ENCODE peak calls at places on chromosomes 1 and 21, in four cellular contexts. C is NB4, H is body of pancreas, Q is hepatocyte. S is an unnamed sample.

GRCh38 chr1:83705091-83705490 is 293.8 kb downstream of the TTLL7 start:
- DNase-seq in Q (no peak), C (peak), H (no peak), S (peak)

GRCh38 chr1:115807723-115808122 is 33.2 kb downstream of the NHLH2 start:
- DNase-seq in H (peak), Q (peak), C (peak), S (peak)

GRCh38 chr1:8096105-8097011 is 70.2 kb upstream of the ERRFI1 start:
- DNase-seq in Q (no peak), H (no peak), C (peak), S (peak)

GRCh38 chr1:85611390-85611789 is 30.8 kb downstream of the CCN1 start:
- DNase-seq in H (no peak), C (no peak), Q (no peak), S (peak)

GRCh38 chr1:167362638-167363037 is 142.0 kb downstream of the POU2F1 start:
- DNase-seq in Q (no peak), H (no peak), C (no peak), S (no peak)

GRCh38 chr1:92774407-92774806 is 10.5 kb downstream of the EVI5 start:
- DNase-seq in Q (no peak), H (no peak), C (no peak), S (no peak)

GRCh38 chr1:192311281-192311680 is 5.5 kb upstream of the RGS21 start:
- DNase-seq in H (no peak), Q (peak), C (peak), S (peak)

GRCh38 chr1:33455537-33456301 is 16.7 kb upstream of the ZSCAN20 start:
- DNase-seq in Q (peak), C (peak), H (peak), S (peak)

GRCh38 chr1:10693497-10694273 is 102.8 kb downstream of the CASZ1 start:
- DNase-seq in Q (peak), C (peak), H (peak), S (no peak)

GRCh38 chr21:27425574-27425973 is 458.7 kb upstream of the ADAMTS5 start:
- DNase-seq in C (no peak), H (no peak), Q (no peak), S (peak)

GRCh38 chr1:112927462-112927971 is 28.5 kb downstream of the SLC16A1 start:
- DNase-seq in H (no peak), C (no peak), Q (no peak), S (no peak)

GRCh38 chr1:171595324-171595723 is 26.7 kb upstream of the MYOCOS start:
- DNase-seq in Q (no peak), H (no peak), C (no peak), S (peak)

GRCh38 chr1:21849909-21850576 is 38.0 kb downstream of the LDLRAD2 start:
- DNase-seq in H (no peak), Q (no peak), C (no peak), S (no peak)

GRCh38 chr1:16177306-16177705 is 21.4 kb upstream of the EPHA2 start:
- DNase-seq in C (no peak), H (no peak), Q (no peak), S (no peak)

GRCh38 chr1:74971982-74972381 is 162.2 kb upstream of the LHX8 start:
- DNase-seq in H (no peak), Q (no peak), C (no peak), S (no peak)

GRCh38 chr1:222009105-222009730 is 267.3 kb upstream of the DUSP10 start:
- DNase-seq in H (peak), C (peak), Q (peak), S (no peak)

GRCh38 chr1:217333939-217334338 is 297.0 kb downstream of the GPATCH2 start:
- DNase-seq in H (peak), C (peak), Q (peak), S (peak)

GRCh38 chr1:15680614-15681345 is 3.3 kb upstream of the PLEKHM2 start:
- DNase-seq in H (no peak), Q (peak), C (peak), S (peak)

GRCh38 chr1:235649722-235650163 is at the start of gene GNG4:
- DNase-seq in H (peak), C (no peak), Q (peak), S (no peak)

GRCh38 chr1:236342403-236343245 is 51.5 kb upstream of the EDARADD start:
- DNase-seq in H (no peak), C (peak), Q (no peak), S (no peak)

GRCh38 chr1:165570078-165570477 is 26.3 kb downstream of the LRRC52 start:
- DNase-seq in C (no peak), Q (no peak), H (no peak), S (no peak)

GRCh38 chr1:103489881-103490280 is 35.6 kb upstream of the RNPC3 start:
- DNase-seq in C (no peak), Q (peak), H (no peak), S (peak)

GRCh38 chr1:28122183-28122582 is 33.8 kb upstream of the EYA3 start:
- DNase-seq in Q (no peak), C (no peak), H (no peak), S (peak)

GRCh38 chr1:18949689-18950414 is 6.6 kb downstream of the IFFO2 start:
- DNase-seq in C (peak), Q (no peak), H (no peak), S (peak)

GRCh38 chr1:177488722-177489121 is 318.0 kb downstream of the BRINP2 start:
- DNase-seq in H (no peak), C (no peak), Q (no peak), S (no peak)

GRCh38 chr21:38416791-38417190 is 81.5 kb downstream of the ERG start:
- DNase-seq in C (peak), H (no peak), Q (no peak), S (no peak)

GRCh38 chr21:24671901-24672300 is 935.4 kb downstream of the MRPL39 start:
- DNase-seq in H (no peak), C (no peak), Q (no peak), S (no peak)

GRCh38 chr1:70805641-70806040 is 242.0 kb downstream of the PTGER3 start:
- DNase-seq in C (no peak), Q (no peak), H (no peak), S (no peak)

GRCh38 chr1:12001249-12001917 is 17.9 kb upstream of the MIIP start:
- DNase-seq in C (peak), Q (no peak), H (peak), S (peak)

DNA sequence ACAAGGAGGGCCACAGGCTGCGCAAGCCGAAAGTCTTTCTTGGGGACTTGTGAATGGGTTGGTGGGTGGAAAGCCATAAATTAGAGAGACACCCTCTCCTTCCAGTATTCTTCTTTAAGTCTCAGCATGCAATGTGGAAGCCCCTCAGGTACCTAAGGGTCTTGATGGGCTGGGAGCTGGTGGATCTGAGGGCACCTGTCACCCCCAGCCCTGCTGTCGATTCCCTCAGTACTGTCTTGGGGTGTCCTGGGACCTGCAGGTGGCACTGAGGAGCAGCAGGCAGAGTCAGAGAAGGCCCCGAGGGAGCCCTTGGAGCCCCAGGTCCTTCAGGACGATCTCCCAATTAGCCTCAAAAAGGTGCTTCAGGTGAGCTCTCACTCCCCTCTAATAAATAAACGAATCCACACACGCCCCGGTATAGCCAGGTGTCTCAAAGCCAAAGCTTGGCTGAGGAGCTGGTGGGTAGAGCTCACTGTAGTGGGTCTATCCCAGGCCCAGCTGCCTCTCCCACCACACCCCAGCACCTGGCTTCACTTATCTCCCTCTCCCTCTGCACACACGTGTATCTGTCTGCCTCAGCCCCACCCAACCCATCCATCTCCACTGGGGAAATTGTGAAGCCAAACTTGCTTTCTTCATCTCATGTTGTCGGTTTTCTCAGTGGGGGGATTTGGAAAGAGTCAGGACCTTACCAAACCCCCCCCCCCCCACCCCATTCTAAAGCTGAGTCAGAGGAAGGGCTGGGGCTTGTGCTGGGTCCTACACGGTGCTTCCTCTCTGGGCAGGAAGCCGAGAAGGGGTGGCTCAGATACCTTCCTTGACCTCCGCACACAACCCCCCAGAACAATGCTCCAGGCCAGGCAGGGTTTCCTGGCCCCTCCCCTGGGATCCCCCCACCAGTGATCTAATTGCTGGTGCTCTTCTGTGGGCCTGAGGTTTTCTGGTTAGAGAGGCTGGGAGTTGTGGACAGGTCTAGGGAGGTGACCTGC is 1.6 kb downstream of the ADAM15 start:
- DNase-seq in H (peak), C (peak), Q (no peak), S (no peak)
- TF ChIP-seq CTCF in H (peak), C (peak), Q (peak), S (peak)

DNA sequence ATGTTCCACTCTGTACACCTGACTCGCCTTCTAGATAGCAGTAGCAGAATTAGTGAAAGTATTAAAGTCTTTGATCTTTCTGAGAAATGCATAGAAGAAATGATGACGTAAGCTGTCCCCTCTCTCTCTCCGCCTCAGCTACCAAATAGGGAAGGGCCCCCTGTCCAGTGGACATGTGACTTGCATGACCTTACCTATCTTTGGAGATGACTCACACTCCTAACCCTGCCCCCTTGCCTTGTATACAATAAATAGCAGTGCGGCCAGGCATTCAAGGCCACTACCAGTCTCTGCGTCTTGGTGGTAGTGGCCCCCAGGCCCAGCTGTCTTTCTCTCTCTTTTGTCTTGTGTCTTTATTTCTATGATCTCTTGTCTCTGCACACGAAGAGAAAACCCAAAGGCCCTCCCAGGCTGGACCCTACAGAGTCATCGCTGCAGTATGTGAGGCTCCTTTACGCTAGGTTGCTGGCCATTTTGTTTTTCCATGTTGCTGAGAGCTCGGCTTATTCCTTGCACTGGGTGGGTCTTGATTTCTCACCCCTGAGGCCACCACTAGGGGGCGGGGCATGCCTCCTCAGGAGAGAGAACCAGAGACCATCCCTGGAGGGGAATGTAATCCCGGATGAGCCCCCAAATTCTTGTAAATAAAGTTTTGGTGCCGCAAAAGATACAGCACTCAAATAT is 16.0 kb upstream of the ZBTB8B start:
- DNase-seq in Q (peak), H (peak), C (peak), S (no peak)
- H3K4me3 ChIP-seq in Q (no peak), H (no peak), C (no peak), S (no peak)

GRCh38 chr1:46175243-46175642 is 356 bp downstream of the TSPAN1 start:
- DNase-seq in H (no peak), Q (no peak), C (no peak), S (no peak)

GRCh38 chr1:46174448-46175231 is at the start of gene TSPAN1:
- DNase-seq in H (no peak), Q (peak), C (peak), S (peak)

GRCh38 chr1:46172321-46172720 is 2.6 kb upstream of the TSPAN1 start:
- DNase-seq in H (no peak), C (no peak), Q (no peak), S (no peak)

GRCh38 chr1:46171872-46172271 is 3.0 kb upstream of the TSPAN1 start:
- DNase-seq in H (peak), Q (no peak), C (no peak), S (no peak)

GRCh38 chr1:46173361-46173856 is 1.5 kb upstream of the TSPAN1 start:
- DNase-seq in C (peak), Q (peak), H (no peak), S (peak)
- TF ChIP-seq CTCF in C (no peak), Q (no peak), H (no peak), S (no peak)

DNA sequence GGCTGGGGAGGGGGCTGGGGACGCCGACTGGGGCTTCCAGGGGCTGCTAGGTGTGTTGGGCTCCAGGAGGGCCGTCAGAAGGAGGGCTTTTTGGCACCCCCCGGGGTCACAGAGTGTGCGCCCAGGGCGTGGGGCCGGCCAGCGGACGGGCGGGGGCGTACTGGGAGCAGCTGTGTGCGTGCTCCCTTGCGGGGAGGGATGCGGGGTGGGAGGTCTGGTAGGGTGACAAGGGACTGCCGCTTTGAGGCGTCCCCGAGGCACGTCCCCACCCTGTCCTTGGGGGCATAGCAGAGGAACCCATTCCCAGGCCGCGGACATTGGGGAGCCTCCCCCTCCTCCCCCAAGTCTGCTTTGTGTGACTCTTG is 1.1 kb downstream of the FOXO6 start:
- DNase-seq in Q (no peak), H (no peak), C (no peak), S (no peak)
- H3K4me3 ChIP-seq in Q (peak), H (no peak), C (no peak), S (no peak)

DNA sequence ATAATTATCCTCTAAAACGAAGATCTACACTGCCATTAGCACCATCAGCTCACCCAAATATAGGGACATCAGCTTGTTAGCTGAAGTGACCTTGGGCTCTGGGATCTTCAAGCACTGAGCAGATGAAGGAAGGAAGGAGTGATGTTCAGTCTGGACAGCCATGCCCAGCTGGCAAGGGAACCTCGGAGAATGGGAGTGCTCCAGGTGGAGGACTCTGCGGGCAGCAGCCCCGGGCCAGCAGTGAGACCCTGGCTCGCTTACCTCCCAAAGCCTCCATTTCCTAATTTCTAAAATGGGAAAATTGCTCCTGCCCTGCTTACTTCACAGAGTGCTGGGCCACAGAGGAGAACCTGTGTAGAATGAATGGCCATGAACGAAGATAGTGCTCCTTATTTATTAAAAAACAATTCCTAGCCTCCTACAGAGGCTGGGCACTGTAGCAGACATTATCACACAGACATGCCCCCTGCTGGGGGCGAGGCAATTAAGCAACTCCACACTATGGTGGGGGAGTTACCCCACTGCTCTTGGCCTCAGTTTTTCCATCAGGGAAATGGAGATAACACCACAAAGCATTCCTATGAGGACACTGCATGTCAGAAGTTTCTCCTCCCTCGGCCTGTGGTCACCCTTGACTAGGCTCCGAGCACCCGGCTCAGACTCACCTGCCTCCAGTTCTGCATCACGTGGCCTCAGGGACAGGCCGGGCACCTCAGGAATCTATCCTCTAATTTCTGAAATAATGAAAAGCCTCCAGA is 117.6 kb downstream of the KCNN3 start:
- DNase-seq in Q (no peak), H (no peak), C (peak), S (no peak)
- TF ChIP-seq CTCF in Q (no peak), H (no peak), C (no peak), S (no peak)

DNA sequence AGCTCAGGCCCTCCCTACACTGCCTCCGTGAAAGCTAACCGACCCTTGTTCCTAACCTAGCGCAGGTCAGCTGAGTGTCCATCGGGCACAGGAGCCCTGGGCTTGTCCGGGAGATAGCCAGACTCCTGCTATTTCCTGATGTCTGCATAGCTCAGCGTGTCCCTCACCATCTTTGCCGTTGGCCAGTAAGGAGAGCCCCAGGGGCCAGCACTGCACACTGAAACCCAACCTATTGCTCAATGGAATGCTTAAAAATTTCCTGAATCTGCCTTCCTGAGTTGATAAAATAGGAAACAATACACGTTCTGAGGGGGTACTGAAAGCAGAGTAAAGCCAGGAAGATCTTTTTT is 2.2 kb downstream of the RUNX1 start:
- DNase-seq in H (no peak), Q (no peak), C (no peak), S (peak)
- H3K4me3 ChIP-seq in H (no peak), Q (no peak), C (peak), S (peak)

S was measured in AG10803.